ENCODE peak calls at places on chromosomes 4 and X, in ten cellular contexts. V is RWPE1, Z is DMS153, C is HT1080, R is EL, N is anterior cingulate cortex, P is fibroblast of the conjunctiva, T is memory B cell, E is KG1, U is BJ. J is an unnamed sample.

GRCh38 chr4:25484243-25484721 is 107.2 kb downstream of the ANAPC4 start:
- DNase-seq in E (no peak), C (peak), Z (peak), P (no peak), N (no peak), V (no peak), R (peak), U (no peak), T (no peak), J (no peak)

GRCh38 chr4:144906181-144906895 is 191.7 kb downstream of the ANAPC10 start:
- DNase-seq in C (peak), N (no peak), T (no peak), E (no peak), P (no peak), Z (no peak), R (peak), V (no peak), U (no peak), J (peak)

GRCh38 chr4:41160856-41161255 is 53.5 kb downstream of the APBB2 start:
- DNase-seq in V (peak), R (peak), Z (no peak), C (peak), P (no peak), E (no peak), U (no peak), T (no peak), N (no peak), J (peak)

GRCh38 chr4:39591290-39591689 is 47.4 kb downstream of the SMIM14 start:
- DNase-seq in Z (no peak), U (no peak), P (no peak), R (no peak), C (peak), T (no peak), V (peak), E (no peak), N (no peak), J (no peak)

GRCh38 chr4:6991771-6992557 is 51.2 kb upstream of the TADA2B start:
- DNase-seq in E (no peak), V (peak), Z (no peak), C (peak), N (peak), P (peak), T (no peak), R (peak), U (peak), J (peak)

GRCh38 chr4:185203380-185204237 is at the start of gene CFAP97:
- DNase-seq in C (peak), P (peak), E (peak), Z (peak), U (no peak), V (peak), T (peak), R (peak), N (peak), J (peak)

GRCh38 chr4:177051473-177052060 is 258.1 kb upstream of the NEIL3 start:
- DNase-seq in C (peak), T (no peak), Z (peak), V (no peak), E (no peak), R (peak), N (no peak), U (no peak), P (peak), J (no peak)

GRCh38 chr4:42627887-42628646 is 28.8 kb downstream of the ATP8A1 start:
- DNase-seq in V (no peak), P (no peak), E (no peak), R (no peak), C (no peak), T (peak), U (no peak), N (peak), Z (peak), J (no peak)

GRCh38 chr4:55348436-55348835 is 2.4 kb downstream of the SRD5A3 start:
- DNase-seq in P (no peak), U (peak), Z (no peak), E (no peak), T (no peak), R (peak), V (no peak), N (no peak), C (no peak), J (no peak)

GRCh38 chr4:121696641-121697461 is at the start of gene ANXA5:
- DNase-seq in T (peak), C (peak), P (peak), U (no peak), N (peak), R (peak), V (peak), E (no peak), Z (peak), J (peak)

GRCh38 chr4:41360911-41361830 is 104.4 kb downstream of the UCHL1 start:
- DNase-seq in U (no peak), T (no peak), E (no peak), C (peak), Z (no peak), P (no peak), V (peak), R (peak), N (no peak), J (no peak)

GRCh38 chrX:47200385-47201150 is 6.9 kb downstream of the UBA1 start:
- DNase-seq in C (peak), E (no peak), Z (no peak), P (peak), R (peak), T (no peak), V (no peak), N (no peak), U (peak), J (peak)

GRCh38 chr4:122622400-122622799 is 1.5 kb upstream of the IL21 start:
- DNase-seq in R (no peak), E (no peak), T (no peak), N (no peak), P (no peak), U (no peak), C (no peak), V (no peak), Z (no peak), J (no peak)

GRCh38 chr4:94605241-94605640 is 152.5 kb upstream of the BMPR1B start:
- DNase-seq in V (no peak), T (no peak), P (no peak), U (no peak), E (no peak), C (no peak), N (no peak), R (no peak), Z (no peak), J (no peak)

GRCh38 chr4:61511716-61512488 is 311.8 kb downstream of the ADGRL3 start:
- DNase-seq in U (no peak), E (no peak), N (no peak), R (peak), P (peak), T (no peak), Z (no peak), C (peak), V (peak), J (no peak)

GRCh38 chr4:7418131-7418943 is 16.4 kb downstream of the PSAPL1 start:
- DNase-seq in E (no peak), T (no peak), U (no peak), V (no peak), N (no peak), C (no peak), R (no peak), Z (no peak), P (no peak), J (no peak)

GRCh38 chr4:179625391-179625790 is 2183.2 kb upstream of the AGA start:
- DNase-seq in N (no peak), T (no peak), U (no peak), V (peak), P (peak), C (peak), R (peak), E (no peak), Z (no peak), J (peak)

GRCh38 chrX:51420610-51421009 is 75.8 kb downstream of the NUDT11 start:
- DNase-seq in E (no peak), T (peak), C (peak), U (no peak), P (peak), R (peak), Z (no peak), V (peak), N (no peak), J (peak)